ENCODE peak calls at places on chromosome 2, in four cellular contexts. D, Q, Y and F are unnamed samples.

GRCh38 chr2:24228470-24228869 is 53.6 kb downstream of the FAM228A start:
- DNase-seq in D (no peak), Q (peak; percentile 28), Y (no peak), F (no peak)

GRCh38 chr2:69781321-69782248 is 39.7 kb downstream of the ANXA4 start:
- DNase-seq in Y (no peak), Q (peak; percentile 67), D (peak; percentile 84), F (no peak)

GRCh38 chr2:155310589-155310988 is 612.1 kb downstream of the KCNJ3 start:
- DNase-seq in Y (no peak), Q (peak; percentile 3), D (no peak), F (no peak)

GRCh38 chr2:47070920-47071824 is 83.9 kb downstream of the STPG4 start:
- DNase-seq in D (peak; percentile 72), Y (peak; percentile 75), Q (no peak), F (no peak)

GRCh38 chr2:41698787-41699422 is 348.9 kb upstream of the PKDCC start:
- DNase-seq in Q (no peak), Y (peak; percentile 50), D (no peak), F (no peak)

GRCh38 chr2:150567771-150568278 is 80.4 kb upstream of the RND3 start:
- DNase-seq in Q (no peak), D (no peak), Y (no peak), F (no peak)

GRCh38 chr2:88627856-88628568 is 748 bp upstream of the EIF2AK3 start:
- DNase-seq in Y (peak; percentile 88), Q (peak; percentile 81), D (peak; percentile 85), F (peak; percentile 86)

GRCh38 chr2:155209696-155210449 is 511.4 kb downstream of the KCNJ3 start:
- DNase-seq in D (no peak), Y (no peak), Q (no peak), F (no peak)

GRCh38 chr2:24457730-24458129 is 33.3 kb upstream of the NCOA1 start:
- DNase-seq in Y (no peak), Q (no peak), D (no peak), F (no peak)

GRCh38 chr2:218856896-218857243 is 2.7 kb upstream of the WNT6 start:
- DNase-seq in D (no peak), Q (no peak), Y (no peak), F (no peak)

GRCh38 chr2:114089636-114090325 is 199.9 kb downstream of the ACTR3 start:
- DNase-seq in Q (no peak), D (no peak), Y (no peak), F (no peak)

GRCh38 chr2:161085041-161085598 is 75.1 kb upstream of the TANK start:
- DNase-seq in Y (no peak), Q (no peak), D (no peak), F (no peak)

GRCh38 chr2:224211821-224212220 is 172.7 kb upstream of the SERPINE2 start:
- DNase-seq in Y (peak; percentile 22), Q (no peak), D (no peak), F (no peak)

GRCh38 chr2:226832076-226832475 is 3.8 kb upstream of the RHBDD1 start:
- DNase-seq in Q (no peak), Y (no peak), D (no peak), F (no peak)

GRCh38 chr2:136067465-136067864 is 50.5 kb downstream of the CXCR4 start:
- DNase-seq in D (no peak), Q (no peak), Y (no peak), F (no peak)

GRCh38 chr2:220628252-220628651 is 943.9 kb downstream of the EPHA4 start:
- DNase-seq in D (no peak), Y (no peak), Q (no peak), F (no peak)

GRCh38 chr2:223460774-223461211 is 141.4 kb downstream of the SCG2 start:
- DNase-seq in D (no peak), Y (no peak), Q (peak; percentile 3), F (no peak)

GRCh38 chr2:118239284-118239683 is 151.0 kb downstream of the INSIG2 start:
- DNase-seq in D (no peak), Y (no peak), Q (no peak), F (no peak)

GRCh38 chr2:47323009-47323821 is 79.7 kb upstream of the MSH2 start:
- DNase-seq in D (peak; percentile 72), Q (peak; percentile 92), Y (peak; percentile 78), F (no peak)

GRCh38 chr2:219173176-219173575 is 3.3 kb upstream of the SLC23A3 start:
- DNase-seq in Y (no peak), D (no peak), Q (no peak), F (no peak)

GRCh38 chr2:237074211-237074993 is 11.3 kb upstream of the COPS8 start:
- DNase-seq in Y (no peak), Q (no peak), D (no peak), F (no peak)

GRCh38 chr2:206083602-206084467 is 2.1 kb downstream of the INO80D start:
- DNase-seq in Q (no peak), Y (no peak), D (no peak), F (no peak)

GRCh38 chr2:45823723-45824206 is 172.3 kb downstream of the PRKCE start:
- DNase-seq in D (peak; percentile 98), Y (no peak), Q (no peak), F (no peak)

GRCh38 chr2:64698668-64699444 is 45.1 kb upstream of the SERTAD2 start:
- DNase-seq in Y (no peak), D (no peak), Q (peak; percentile 60), F (no peak)

GRCh38 chr2:236161531-236161930 is 6.7 kb downstream of the GBX2 start:
- DNase-seq in Y (no peak), D (no peak), Q (no peak), F (no peak)

GRCh38 chr2:225131898-225132297 is 89.6 kb upstream of the DOCK10 start:
- DNase-seq in Q (no peak), Y (no peak), D (no peak), F (no peak)

GRCh38 chr2:60351321-60351720 is 202.1 kb downstream of the BCL11A start:
- DNase-seq in D (no peak), Y (no peak), Q (no peak), F (no peak)

GRCh38 chr2:60353406-60353800 is 200.1 kb downstream of the BCL11A start:
- DNase-seq in D (no peak), Y (no peak), Q (no peak), F (no peak)

GRCh38 chr2:60351802-60352201 is 201.7 kb downstream of the BCL11A start:
- DNase-seq in Q (no peak), Y (no peak), D (no peak), F (no peak)

GRCh38 chr2:60352491-60353405 is 200.7 kb downstream of the BCL11A start:
- DNase-seq in Y (no peak), D (no peak), Q (no peak), F (no peak)

DNA sequence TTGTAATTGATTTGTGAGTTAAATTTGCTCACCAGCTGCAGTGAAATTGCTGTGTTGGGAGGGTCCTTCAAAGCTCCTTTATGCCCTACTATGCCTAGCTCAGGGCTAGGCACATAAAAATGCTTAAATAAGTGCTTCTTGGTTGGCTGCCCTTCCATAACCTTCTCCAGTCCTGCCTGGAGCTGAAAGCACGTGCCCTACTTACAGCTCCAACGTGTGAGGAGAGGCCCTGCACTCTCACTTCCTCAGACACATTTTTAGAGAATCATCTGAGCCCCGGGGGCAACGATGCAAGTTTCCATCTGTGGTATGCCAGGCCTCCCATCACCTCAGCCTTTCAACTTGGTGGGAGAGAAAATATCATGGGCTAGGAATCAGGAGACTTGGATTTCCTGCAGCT is 202.7 kb downstream of the BCL11A start:
- DNase-seq in D (no peak), Q (no peak), Y (no peak), F (no peak)
- H3K4me1 ChIP-seq in D (no peaks in the 10 kb centered on the region), Q (no peaks in the 10 kb centered on the region), Y (no peaks in the 10 kb centered on the region), F (no peaks in the 10 kb centered on the region)

GRCh38 chr2:170975127-170975942 is 46.3 kb downstream of the GORASP2 start:
- DNase-seq in Q (no peak), Y (no peak), D (no peak), F (no peak)

GRCh38 chr2:170974304-170974993 is 45.4 kb downstream of the GORASP2 start:
- DNase-seq in Y (no peak), Q (peak; percentile 20), D (no peak), F (no peak)

GRCh38 chr2:170973225-170973491 is 44.1 kb downstream of the GORASP2 start:
- DNase-seq in Q (no peak), Y (no peak), D (no peak), F (no peak)

GRCh38 chr2:170973492-170974303 is 44.6 kb downstream of the GORASP2 start:
- DNase-seq in D (peak; percentile 94), Q (peak; percentile 87), Y (peak; percentile 88), F (peak; percentile 82)

GRCh38 chr2:170972508-170973224 is 43.6 kb downstream of the GORASP2 start:
- DNase-seq in D (peak; percentile 60), Q (no peak), Y (no peak), F (no peak)
- H3K4me3 ChIP-seq in D (peak overlapping the region; percentile 58), Q (peak overlapping the region; percentile 58), Y (no peak overlapping the region), F (peak overlapping the region; percentile 68)

GRCh38 chr2:171810409-171810993 is 83.5 kb downstream of the SLC25A12 start:
- DNase-seq in Q (no peak), Y (no peak), D (no peak), F (no peak)

GRCh38 chr2:171813126-171813525 is 80.9 kb downstream of the SLC25A12 start:
- DNase-seq in D (no peak), Q (no peak), Y (no peak), F (no peak)

GRCh38 chr2:171813729-171814128 is 80.3 kb downstream of the SLC25A12 start:
- DNase-seq in Q (no peak), Y (no peak), D (no peak), F (no peak)

GRCh38 chr2:171814174-171814573 is 79.9 kb downstream of the SLC25A12 start:
- DNase-seq in D (no peak), Q (no peak), Y (no peak), F (no peak)

GRCh38 chr2:171811229-171811628 is 82.8 kb downstream of the SLC25A12 start:
- DNase-seq in D (no peak), Y (no peak), Q (peak; percentile 10), F (no peak)
- TF ChIP-seq CTCF in D (peak; percentile 55), Y (peak; percentile 45), Q (peak; percentile 71), F (peak; percentile 58)

GRCh38 chr2:3574155-3574554 is 905 bp upstream of the RPS7 start:
- DNase-seq in Q (no peak), Y (no peak), D (no peak), F (no peak)
- H3K4me1 ChIP-seq in Q (peaks cover 35% of the 10 kb centered on the region), Y (peaks cover 4% of the 10 kb centered on the region), D (peaks cover 40% of the 10 kb centered on the region), F (peaks cover 23% of the 10 kb centered on the region)

GRCh38 chr2:11829324-11829946 is 83.0 kb downstream of the LPIN1 start:
- DNase-seq in Y (peak; percentile 54), Q (peak; percentile 57), D (peak; percentile 63), F (no peak)
- H3K4me3 ChIP-seq in Y (no peak overlapping the region), Q (no peak overlapping the region), D (no peak overlapping the region), F (no peak overlapping the region)

GRCh38 chr2:178208817-178209216 is 14.5 kb downstream of the OSBPL6 start:
- DNase-seq in Q (no peak), Y (no peak), D (no peak), F (no peak)
- TF ChIP-seq CTCF in Q (peak; percentile 28), Y (no peak), D (peak; percentile 48), F (peak; percentile 31)